ENCODE peak calls at places on chromosomes 3 and 15, in five cellular contexts. N is IMR-90, W is pancreas, B is cardiac muscle cell, U is uterus. T is an unnamed sample.
A peak's percentile ranks its signal among the peaks of the same experiment; 100 is the strongest.

GRCh38 chr3:107370902-107371301 is 6.3 kb upstream of the CCDC54 start:
- DNase-seq in N (no peak), W (no peak), B (no peak), U (no peak), T (no peak)

GRCh38 chr3:143002083-143002712 is 828 bp downstream of the U2SURP start:
- DNase-seq in N (peak; percentile 25), W (no peak), B (no peak), U (no peak), T (peak; percentile 11)

GRCh38 chr3:9500108-9501050 is 53.2 kb downstream of the LHFPL4 start:
- DNase-seq in N (peak; percentile 54), W (peak; percentile 19), B (peak; percentile 90), U (no peak), T (peak; percentile 85)

GRCh38 chr3:194022052-194022451 is 113.9 kb upstream of the HES1 start:
- DNase-seq in N (no peak), W (no peak), B (no peak), U (no peak), T (no peak)

GRCh38 chr15:73631915-73632669 is 1.1 kb downstream of the NPTN start:
- DNase-seq in N (peak; percentile 59), W (peak; percentile 11), B (peak; percentile 79), U (peak; percentile 62), T (peak; percentile 49)

GRCh38 chr15:89728254-89728653 is 22.8 kb downstream of the MESP1 start:
- DNase-seq in N (no peak), W (no peak), B (no peak), U (peak; percentile 25), T (no peak)

GRCh38 chr15:49887604-49888340 is 231.3 kb downstream of the ATP8B4 start:
- DNase-seq in N (no peak), W (no peak), B (no peak), U (peak; percentile 74), T (no peak)

GRCh38 chr15:74869726-74870407 is 3.3 kb downstream of the SCAMP2 start:
- DNase-seq in N (peak; percentile 39), W (no peak), B (no peak), U (peak; percentile 36), T (no peak)

GRCh38 chr3:122484985-122485384 is 29.8 kb downstream of the KPNA1 start:
- DNase-seq in N (peak; percentile 70), W (no peak), B (no peak), U (no peak), T (no peak)

GRCh38 chr3:127391436-127392145 is 103.7 kb upstream of the PRR20G start:
- DNase-seq in N (no peak), W (no peak), B (no peak), U (no peak), T (no peak)

GRCh38 chr3:127707777-127708438 is 35.2 kb downstream of the ABTB1 start:
- DNase-seq in N (no peak), W (no peak), B (no peak), U (peak; percentile 14), T (no peak)

GRCh38 chr3:45992820-45993219 is 2.8 kb downstream of the FYCO1 start:
- DNase-seq in N (peak; percentile 63), W (no peak), B (no peak), U (no peak), T (no peak)

GRCh38 chr3:63763156-63763555 is 55.9 kb upstream of the C3orf49 start:
- DNase-seq in N (no peak), W (no peak), B (no peak), U (no peak), T (no peak)

GRCh38 chr3:79885407-79885806 is 117.6 kb upstream of the ROBO1 start:
- DNase-seq in N (no peak), W (no peak), B (no peak), U (no peak), T (no peak)

GRCh38 chr3:179108091-179108490 is 36.5 kb upstream of the ZMAT3 start:
- DNase-seq in N (peak; percentile 87), W (no peak), B (no peak), U (no peak), T (peak; percentile 76)

GRCh38 chr3:181009225-181009624 is 19.7 kb upstream of the DNAJC19 start:
- DNase-seq in N (no peak), W (no peak), B (no peak), U (no peak), T (no peak)

GRCh38 chr3:102553876-102554275 is 119.1 kb downstream of the ZPLD1 start:
- DNase-seq in N (no peak), W (no peak), B (no peak), U (no peak), T (peak; percentile 16)

GRCh38 chr15:29937956-29938355 is 115.7 kb upstream of the TJP1 start:
- DNase-seq in N (peak; percentile 91), W (no peak), B (no peak), U (no peak), T (peak; percentile 94)

GRCh38 chr15:56616551-56616950 is 116.8 kb downstream of the ZNF280D start:
- DNase-seq in N (no peak), W (no peak), B (no peak), U (no peak), T (no peak)

GRCh38 chr15:43277231-43277823 is 10.6 kb upstream of the TGM5 start:
- DNase-seq in N (no peak), W (no peak), B (no peak), U (no peak), T (no peak)

GRCh38 chr15:43273243-43273642 is 6.5 kb upstream of the TGM5 start:
- DNase-seq in N (no peak), W (no peak), B (no peak), U (no peak), T (no peak)

GRCh38 chr15:43275736-43276562 is 9.2 kb upstream of the TGM5 start:
- DNase-seq in N (no peak), W (no peak), B (no peak), U (no peak), T (no peak)

GRCh38 chr15:43276563-43277200 is 10.0 kb upstream of the TGM5 start:
- DNase-seq in N (no peak), W (no peak), B (no peak), U (no peak), T (no peak)

GRCh38 chr15:43274136-43274535 is 7.4 kb upstream of the TGM5 start:
- DNase-seq in N (no peak), W (peak; percentile 50), B (no peak), U (no peak), T (peak; percentile 83)
- H3K27ac ChIP-seq in N (no peak overlapping the region), W (no peak overlapping the region), B (no peak overlapping the region), U (no peak overlapping the region), T (no peak overlapping the region)

DNA sequence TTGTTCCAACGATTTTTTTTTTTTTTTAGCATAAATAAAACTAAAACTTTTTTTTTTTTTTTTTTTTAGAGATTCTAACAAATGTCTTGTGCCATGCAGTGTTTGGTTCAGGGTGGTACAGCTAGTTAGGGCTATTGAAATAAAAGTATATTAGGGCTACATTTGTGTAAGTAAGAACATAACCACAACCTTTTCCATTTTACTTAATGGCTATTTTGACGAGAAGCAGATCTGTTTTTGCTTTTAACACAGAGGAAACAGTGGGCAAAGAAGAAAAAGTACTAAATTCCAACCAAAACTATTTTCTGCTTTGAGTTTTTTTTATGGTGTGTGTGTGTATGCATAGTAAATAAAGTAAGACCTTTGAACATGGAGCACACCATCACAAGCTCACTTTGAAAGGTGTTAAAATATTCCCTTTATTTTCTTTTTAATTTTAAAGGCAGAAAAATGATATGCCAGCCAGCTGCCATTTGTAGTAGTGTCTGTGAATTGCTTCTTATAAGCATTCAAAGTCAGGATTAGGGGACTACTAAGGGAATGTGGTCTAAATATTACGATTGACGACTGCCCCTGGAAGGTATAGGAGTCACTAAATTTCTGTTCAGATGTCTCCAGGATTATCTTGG is 3.0 kb downstream of the RARB start:
- DNase-seq in N (no peak), W (no peak), B (no peak), U (no peak), T (no peak)
- H3K4me3 ChIP-seq in N (no peak overlapping the region), W (no peak overlapping the region), B (peak overlapping the region; percentile 81), U (peak overlapping the region; percentile 65), T (no peak overlapping the region)

GRCh38 chr15:64014995-64015394 is 31.3 kb downstream of the DAPK2 start:
- DNase-seq in N (no peak), W (peak; percentile 82), B (no peak), U (no peak), T (no peak)
- H3K4me1 ChIP-seq in N (peaks cover 4% of the 10 kb centered on the region), W (peaks cover 42% of the 10 kb centered on the region), B (peaks cover 7% of the 10 kb centered on the region), U (no peaks in the 10 kb centered on the region), T (peaks cover 57% of the 10 kb centered on the region)

DNA sequence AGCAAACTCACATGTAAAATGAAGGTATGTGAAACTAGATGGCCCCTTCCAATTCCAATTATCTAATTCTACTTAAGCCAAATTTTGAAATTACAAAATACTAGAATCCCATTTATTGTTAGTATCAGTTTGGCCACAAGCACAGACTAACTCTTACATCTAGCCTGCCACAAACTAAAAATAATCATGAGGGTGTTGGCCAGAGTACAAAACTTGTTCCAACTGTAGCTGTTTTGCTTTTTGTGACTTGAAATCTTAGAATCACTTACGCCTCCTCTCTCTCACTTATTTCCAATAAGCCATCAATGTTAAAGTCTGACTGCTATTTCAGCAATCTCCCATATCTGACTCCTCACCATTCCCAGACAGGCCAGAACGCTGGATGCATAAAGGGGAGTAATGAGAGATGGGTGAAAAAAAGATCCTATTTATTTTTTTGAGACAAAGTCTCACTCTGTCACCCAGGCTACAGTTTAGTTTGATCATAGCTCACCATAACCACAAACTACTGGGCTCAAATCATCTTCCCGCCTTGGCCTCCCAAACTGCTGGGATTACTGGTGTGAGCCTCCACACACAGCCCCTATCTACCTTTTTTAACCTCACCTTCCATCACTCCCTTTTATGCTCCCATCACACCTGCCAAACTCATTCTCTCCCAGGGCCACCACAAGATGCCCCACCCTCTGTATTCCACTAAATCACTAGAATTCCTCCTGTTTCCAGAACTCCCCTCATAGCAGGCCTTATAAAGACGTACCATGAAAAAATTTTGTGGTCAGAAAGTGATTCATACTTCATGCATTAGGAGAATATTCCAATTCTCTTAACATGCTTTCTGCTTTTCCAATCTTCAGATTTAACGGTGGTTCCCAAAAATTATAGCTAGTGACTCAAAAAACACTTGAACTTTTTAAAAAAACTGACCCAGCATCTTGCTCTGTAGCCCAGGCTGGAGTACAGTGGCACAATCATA is 36.5 kb downstream of the ATOSA start:
- DNase-seq in N (peak; percentile 83), W (no peak), B (no peak), U (no peak), T (peak; percentile 37)
- H3K27ac ChIP-seq in N (peak overlapping the region; percentile 66), W (no peak overlapping the region), B (no peak overlapping the region), U (no peak overlapping the region), T (no peak overlapping the region)

GRCh38 chr3:136251511-136251910 is 1.4 kb downstream of the PCCB start:
- DNase-seq in N (no peak), W (no peak), B (no peak), U (peak; percentile 23), T (peak; percentile 4)
- H3K4me3 ChIP-seq in N (no peak overlapping the region), W (no peak overlapping the region), B (no peak overlapping the region), U (no peak overlapping the region), T (peak overlapping the region; percentile 66)

DNA sequence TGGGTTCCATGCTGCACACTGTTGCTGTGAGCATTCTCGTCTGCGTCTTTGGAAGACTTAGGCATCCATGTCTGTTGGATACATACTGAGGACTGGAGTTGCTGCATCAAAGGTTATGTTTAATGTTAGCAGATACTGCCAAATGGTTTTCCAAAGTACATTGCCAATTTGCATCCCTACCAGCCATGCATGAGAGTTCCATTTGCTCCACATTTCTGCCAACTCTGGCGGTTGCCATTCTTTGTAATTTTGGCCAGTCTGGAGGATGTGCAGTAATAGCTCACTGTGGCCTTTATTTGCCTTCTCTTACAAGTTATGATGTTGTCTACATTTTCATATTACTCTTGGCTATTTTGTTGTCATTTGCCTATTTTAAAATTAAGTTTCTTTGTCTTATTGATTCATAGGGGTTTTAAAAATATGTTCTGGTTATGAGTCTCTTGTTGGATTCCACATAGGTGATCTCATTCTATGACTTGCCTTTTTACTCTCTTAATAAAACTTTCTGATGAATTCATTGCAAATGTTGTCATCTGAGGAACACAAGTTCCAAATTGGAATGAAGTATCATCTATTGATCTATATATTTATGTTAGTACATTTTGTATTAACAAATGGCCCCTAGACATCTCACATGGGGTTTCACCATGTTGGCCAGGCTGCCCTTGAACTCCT is 42.1 kb downstream of the FBLN2 start:
- DNase-seq in N (peak; percentile 7), W (no peak), B (no peak), U (no peak), T (no peak)
- H3K4me1 ChIP-seq in N (no peaks in the 10 kb centered on the region), W (no peaks in the 10 kb centered on the region), B (peaks cover 29% of the 10 kb centered on the region), U (no peaks in the 10 kb centered on the region), T (no peaks in the 10 kb centered on the region)